ENCODE peak calls at places on chromosomes 11 and 22, in nine cellular contexts. V is mesendoderm; J is activated CD8-positive, alpha-beta memory T cell treated with anti-CD3 and anti-CD28 coated beads for 4 hours; Q is fibroblast of the aortic adventitia; B is HuH-7; P is endodermal cell; O is OCI-LY7; N is NCI-H1092 treated with DMSO at 0.1 percent for 48 hours; M is AG08395. T is an unnamed sample.

GRCh38 chr11:57800444-57801184 is 39.0 kb downstream of the CTNND1 start:
- DNase-seq in M (peak), N (peak), V (peak), O (peak), J (no peak), P (peak), B (no peak), Q (peak), T (peak)

GRCh38 chr22:48800036-48800885 is 1027.4 kb downstream of the BRD1 start:
- DNase-seq in N (no peak), J (no peak), P (no peak), M (no peak), B (no peak), V (no peak), O (no peak), Q (no peak), T (no peak)

GRCh38 chr11:19437760-19438159 is 197.0 kb upstream of the E2F8 start:
- DNase-seq in B (no peak), J (no peak), V (no peak), M (peak), Q (peak), N (no peak), P (no peak), O (no peak), T (peak)

GRCh38 chr11:69012092-69013008 is 696 bp downstream of the MRGPRF start:
- DNase-seq in Q (peak), M (peak), N (no peak), J (no peak), P (peak), O (no peak), B (no peak), V (no peak), T (no peak)

GRCh38 chr11:21514298-21514697 is 678.6 kb upstream of the ANO5 start:
- DNase-seq in P (peak), J (no peak), O (peak), N (peak), Q (no peak), V (peak), B (peak), M (no peak), T (peak)

GRCh38 chr11:113884361-113884836 is 9.0 kb upstream of the USP28 start:
- DNase-seq in N (no peak), J (no peak), P (peak), B (no peak), M (no peak), Q (peak), O (no peak), V (peak), T (no peak)

GRCh38 chr11:101706015-101706414 is 122.2 kb upstream of the TRPC6 start:
- DNase-seq in V (no peak), M (no peak), B (no peak), Q (no peak), N (no peak), O (no peak), J (no peak), P (no peak), T (no peak)

GRCh38 chr22:42760806-42761565 is 40.3 kb upstream of the A4GALT start:
- DNase-seq in Q (no peak), B (no peak), O (peak), M (no peak), P (no peak), N (no peak), J (no peak), V (no peak), T (no peak)

GRCh38 chr22:25987948-25988347 is 181.3 kb upstream of the SEZ6L start:
- DNase-seq in O (peak), V (peak), N (peak), Q (no peak), J (no peak), M (no peak), B (no peak), P (no peak), T (peak)

GRCh38 chr11:25535462-25535861 is 796.5 kb upstream of the ANO3 start:
- DNase-seq in M (no peak), P (no peak), B (no peak), O (no peak), V (no peak), J (no peak), N (no peak), Q (peak), T (no peak)

GRCh38 chr11:118010738-118011461 is 24.7 kb downstream of the IL10RA start:
- DNase-seq in N (no peak), Q (no peak), V (no peak), B (no peak), M (no peak), P (no peak), J (no peak), O (peak), T (peak)

GRCh38 chr11:122140535-122140934 is 24.5 kb upstream of the BLID start:
- DNase-seq in B (no peak), V (no peak), M (no peak), Q (peak), P (no peak), O (no peak), J (no peak), N (peak), T (no peak)

GRCh38 chr22:39430576-39431150 is 26.1 kb upstream of the MGAT3 start:
- DNase-seq in M (no peak), P (no peak), B (no peak), Q (no peak), N (no peak), O (no peak), J (no peak), V (no peak), T (no peak)

GRCh38 chr11:118935381-118935780 is 9.7 kb upstream of the BCL9L start:
- DNase-seq in Q (no peak), N (no peak), J (no peak), V (no peak), O (no peak), M (no peak), P (no peak), B (no peak), T (no peak)

GRCh38 chr22:50529416-50530279 is at the start of gene TYMP:
- DNase-seq in N (no peak), J (no peak), B (no peak), O (peak), V (no peak), M (peak), P (peak), Q (peak), T (no peak)